ENCODE peak calls at places on chromosomes 7 and 10, in four cellular contexts. N is K562, Y is IMR-90, X is GM12878. U is an unnamed sample.
A peak's percentile ranks its signal among the peaks of the same experiment; 100 is the strongest.

GRCh38 chr7:42931447-42931833 is 534 bp downstream of the PSMA2 start:
- DNase-seq in N (no peak), Y (peak; percentile 12), X (no peak), U (no peak)

GRCh38 chr10:86163522-86164215 is 202.9 kb downstream of the GRID1 start:
- DNase-seq in N (no peak), Y (no peak), X (no peak), U (no peak)

GRCh38 chr10:33123680-33124079 is 165.7 kb upstream of the ITGB1 start:
- DNase-seq in N (no peak), Y (no peak), X (no peak), U (peak; percentile 73)

GRCh38 chr10:96271017-96271815 is at the start of gene BLNK:
- DNase-seq in N (no peak), Y (peak; percentile 33), X (peak; percentile 92), U (no peak)

GRCh38 chr7:21371371-21371770 is 56.5 kb upstream of the SP4 start:
- DNase-seq in N (no peak), Y (no peak), X (no peak), U (no peak)

GRCh38 chr10:72084094-72084459 is 4.3 kb downstream of the SPOCK2 start:
- DNase-seq in N (no peak), Y (no peak), X (no peak), U (no peak)

GRCh38 chr7:31924228-31924627 is 146.0 kb downstream of the PDE1C start:
- DNase-seq in N (no peak), Y (no peak), X (no peak), U (no peak)

GRCh38 chr7:47609803-47610452 is 28.0 kb upstream of the TNS3 start:
- DNase-seq in N (no peak), Y (peak; percentile 97), X (no peak), U (no peak)

GRCh38 chr10:97547889-97548485 is 24.6 kb upstream of the ANKRD2 start:
- DNase-seq in N (no peak), Y (peak; percentile 43), X (no peak), U (no peak)

GRCh38 chr7:46558482-46559193 is 637.6 kb upstream of the IGFBP3 start:
- DNase-seq in N (no peak), Y (peak; percentile 45), X (no peak), U (no peak)
- TF ChIP-seq FOS in N (no peak), Y (no peak), X (no peak), U (no peak)

GRCh38 chr10:26156019-26156418 is 60.6 kb upstream of the GAD2 start:
- DNase-seq in N (no peak), Y (no peak), X (no peak), U (no peak)
- TF ChIP-seq FOS in N (no peak), Y (no peak), X (no peak), U (no peak)

GRCh38 chr10:28965937-28966336 is 288.6 kb downstream of the BAMBI start:
- DNase-seq in N (no peak), Y (no peak), X (no peak), U (no peak)
- TF ChIP-seq FOS in N (no peak), Y (no peak), X (no peak), U (no peak)

DNA sequence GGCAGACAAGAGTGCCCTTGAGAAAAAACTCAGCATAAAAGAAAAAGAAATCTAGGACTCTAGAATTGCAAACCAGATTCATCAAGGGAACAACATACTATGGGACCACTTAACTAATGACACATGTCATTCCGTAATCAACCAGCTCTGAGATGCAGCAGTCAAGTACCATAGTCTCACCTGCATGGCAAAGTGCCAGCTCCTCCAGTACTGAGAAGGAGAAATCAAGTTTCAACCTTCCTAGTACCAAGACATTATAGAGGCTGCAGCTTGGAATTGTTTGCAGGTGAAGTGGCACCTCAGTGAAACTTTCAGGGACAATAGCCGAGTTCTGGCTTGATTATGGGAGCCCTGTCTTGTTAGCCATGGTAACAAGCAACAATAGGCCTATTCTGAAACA is 11.5 kb downstream of the STEAP1 start:
- DNase-seq in N (no peak), Y (no peak), X (no peak), U (no peak)
- TF ChIP-seq FOS in N (no peak), Y (no peak), X (no peak), U (no peak)

GRCh38 chr7:158018971-158019645 is 568.5 kb downstream of the PTPRN2 start:
- DNase-seq in N (no peak), Y (no peak), X (no peak), U (no peak)
- TF ChIP-seq FOS in N (no peak), Y (no peak), X (no peak), U (no peak)

DNA sequence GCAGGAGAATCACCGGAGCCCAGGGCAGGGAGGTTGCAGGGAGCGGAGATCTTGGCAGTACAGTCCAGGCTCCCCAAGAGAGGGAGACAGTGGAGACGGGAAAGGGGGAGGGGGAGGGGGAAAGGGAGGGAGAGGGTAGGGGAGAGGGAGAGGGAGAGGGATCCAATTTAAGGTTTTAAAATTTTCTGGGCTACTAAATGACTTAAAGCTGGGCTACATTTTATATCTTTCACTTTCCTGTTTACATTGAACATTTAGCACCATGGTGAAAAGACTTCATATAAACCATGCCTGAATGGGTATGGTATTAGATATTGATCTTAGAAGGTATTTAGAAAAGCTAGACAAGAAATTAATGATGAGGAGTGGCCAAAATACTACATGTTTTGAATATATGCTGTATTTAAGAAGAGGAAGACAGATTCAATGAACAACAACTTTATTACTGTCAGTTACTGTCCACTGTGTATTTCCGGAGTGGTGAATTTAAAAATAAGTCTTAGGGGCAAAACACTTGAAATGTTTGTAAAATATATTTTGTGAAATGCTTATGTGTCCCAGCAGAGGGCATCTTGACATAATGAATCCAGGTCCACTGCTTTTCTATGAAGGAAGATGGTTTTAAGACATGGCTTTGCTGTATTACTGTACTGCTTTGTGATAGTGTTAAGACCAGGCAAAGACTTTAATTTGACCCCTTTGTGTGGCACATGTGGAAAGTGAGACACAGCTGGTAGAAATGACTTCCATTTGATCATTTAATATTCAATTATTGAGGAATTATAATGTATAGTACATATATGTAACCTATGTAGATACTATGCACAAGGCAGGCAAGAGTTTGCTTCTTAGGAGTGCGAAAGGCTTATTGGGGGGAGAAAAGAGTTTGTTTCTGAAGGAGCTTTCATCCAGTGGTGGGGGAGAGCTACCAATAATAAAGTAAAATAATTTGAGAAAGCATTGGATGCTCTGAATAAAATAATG is 52.8 kb downstream of the NRF1 start:
- DNase-seq in N (peak; percentile 76), Y (peak; percentile 83), X (peak; percentile 11), U (peak; percentile 75)
- TF ChIP-seq FOS in N (no peak), Y (no peak), X (no peak), U (no peak)

GRCh38 chr10:93299606-93300353 is 182.4 kb downstream of the MYOF start:
- DNase-seq in N (no peak), Y (peak; percentile 74), X (no peak), U (no peak)
- TF ChIP-seq FOS in N (no peak), Y (no peak), X (no peak), U (no peak)

GRCh38 chr7:98354511-98355249 is 46.2 kb downstream of the BAIAP2L1 start:
- DNase-seq in N (no peak), Y (peak; percentile 82), X (no peak), U (peak; percentile 68)

GRCh38 chr7:98355250-98355538 is 45.7 kb downstream of the BAIAP2L1 start:
- DNase-seq in N (no peak), Y (no peak), X (no peak), U (no peak)

GRCh38 chr7:98352621-98353020 is 48.3 kb downstream of the BAIAP2L1 start:
- DNase-seq in N (no peak), Y (peak; percentile 90), X (no peak), U (no peak)

GRCh38 chr7:98351136-98351535 is 49.8 kb downstream of the BAIAP2L1 start:
- DNase-seq in N (no peak), Y (no peak), X (no peak), U (no peak)

GRCh38 chr7:98354052-98354451 is 46.8 kb downstream of the BAIAP2L1 start:
- DNase-seq in N (no peak), Y (no peak), X (no peak), U (no peak)
- TF ChIP-seq FOS in N (no peak), Y (no peak), X (no peak), U (no peak)